ENCODE peak calls at places on chromosomes 13 and 19, in eight cellular contexts. One of them, this sample, is unnamed. For H3K36me3, the result is how much of the 10 kb centered on the place peaks cover.

GRCh38 chr13:51425410-51426042 is 27.3 kb downstream of the INTS6 start:
- DNase-seq in neural progenitor cell: no peak
- DNase-seq in GM23248: peak
- DNase-seq in hepatocyte: peak
- DNase-seq in GM23338: peak
- DNase-seq in SK-N-SH: no peak
- DNase-seq in OCI-LY7: no peak
- DNase-seq in PC-3: no peak
- DNase-seq in this sample: no peak

GRCh38 chr19:572891-573825 is 762 bp downstream of the BSG start:
- DNase-seq in neural progenitor cell: peak
- DNase-seq in GM23248: peak
- DNase-seq in hepatocyte: peak
- DNase-seq in GM23338: peak
- DNase-seq in SK-N-SH: peak
- DNase-seq in OCI-LY7: peak
- DNase-seq in PC-3: peak
- DNase-seq in this sample: no peak

GRCh38 chr13:41668130-41668757 is 210.9 kb downstream of the RGCC start:
- DNase-seq in neural progenitor cell: peak
- DNase-seq in GM23248: peak
- DNase-seq in hepatocyte: peak
- DNase-seq in GM23338: peak
- DNase-seq in SK-N-SH: peak
- DNase-seq in OCI-LY7: peak
- DNase-seq in PC-3: peak
- DNase-seq in this sample: peak

GRCh38 chr19:41014643-41015042 is 23.6 kb downstream of the CYP2B6 start:
- DNase-seq in neural progenitor cell: no peak
- DNase-seq in GM23248: no peak
- DNase-seq in hepatocyte: no peak
- DNase-seq in GM23338: no peak
- DNase-seq in SK-N-SH: no peak
- DNase-seq in OCI-LY7: no peak
- DNase-seq in PC-3: no peak
- DNase-seq in this sample: no peak

GRCh38 chr13:66635526-66635925 is 594.6 kb downstream of the PCDH9 start:
- DNase-seq in neural progenitor cell: no peak
- DNase-seq in GM23248: peak
- DNase-seq in hepatocyte: no peak
- DNase-seq in GM23338: no peak
- DNase-seq in SK-N-SH: no peak
- DNase-seq in OCI-LY7: no peak
- DNase-seq in PC-3: peak
- DNase-seq in this sample: no peak

GRCh38 chr13:25117312-25117711 is 21.4 kb downstream of the PABPC3 start:
- DNase-seq in neural progenitor cell: no peak
- DNase-seq in GM23248: no peak
- DNase-seq in hepatocyte: no peak
- DNase-seq in GM23338: no peak
- DNase-seq in SK-N-SH: no peak
- DNase-seq in OCI-LY7: no peak
- DNase-seq in PC-3: no peak
- DNase-seq in this sample: no peak

GRCh38 chr19:10346509-10346908 is 7.1 kb upstream of the ICAM3 start:
- DNase-seq in neural progenitor cell: no peak
- DNase-seq in GM23248: peak
- DNase-seq in hepatocyte: no peak
- DNase-seq in GM23338: no peak
- DNase-seq in SK-N-SH: no peak
- DNase-seq in OCI-LY7: no peak
- DNase-seq in PC-3: no peak
- DNase-seq in this sample: no peak

GRCh38 chr19:10334340-10335148 is 1.2 kb upstream of the RAVER1 start:
- DNase-seq in neural progenitor cell: peak
- DNase-seq in GM23248: peak
- DNase-seq in hepatocyte: peak
- DNase-seq in GM23338: peak
- DNase-seq in SK-N-SH: peak
- DNase-seq in OCI-LY7: peak
- DNase-seq in PC-3: peak
- DNase-seq in this sample: peak

GRCh38 chr13:40549500-40550094 is 116.8 kb downstream of the FOXO1 start:
- DNase-seq in neural progenitor cell: no peak
- DNase-seq in GM23248: peak
- DNase-seq in hepatocyte: no peak
- DNase-seq in GM23338: no peak
- DNase-seq in SK-N-SH: no peak
- DNase-seq in OCI-LY7: no peak
- DNase-seq in PC-3: no peak
- DNase-seq in this sample: no peak

GRCh38 chr13:100156786-100157185 is 67.9 kb downstream of the PCCA start:
- DNase-seq in neural progenitor cell: no peak
- DNase-seq in GM23248: peak
- DNase-seq in hepatocyte: no peak
- DNase-seq in GM23338: no peak
- DNase-seq in SK-N-SH: no peak
- DNase-seq in OCI-LY7: no peak
- DNase-seq in PC-3: peak
- DNase-seq in this sample: no peak

GRCh38 chr19:4428326-4428975 is 26.0 kb downstream of the CHAF1A start:
- DNase-seq in neural progenitor cell: no peak
- DNase-seq in GM23248: no peak
- DNase-seq in hepatocyte: no peak
- DNase-seq in GM23338: no peak
- DNase-seq in SK-N-SH: no peak
- DNase-seq in OCI-LY7: no peak
- DNase-seq in PC-3: no peak
- DNase-seq in this sample: no peak

GRCh38 chr19:32324631-32325215 is 20.7 kb upstream of the ZNF507 start:
- DNase-seq in neural progenitor cell: no peak
- DNase-seq in GM23248: peak
- DNase-seq in hepatocyte: no peak
- DNase-seq in GM23338: no peak
- DNase-seq in SK-N-SH: no peak
- DNase-seq in OCI-LY7: no peak
- DNase-seq in PC-3: no peak
- DNase-seq in this sample: no peak

GRCh38 chr19:14318873-14319272 is 62.4 kb upstream of the ADGRE5 start:
- DNase-seq in neural progenitor cell: peak
- DNase-seq in GM23248: no peak
- DNase-seq in hepatocyte: peak
- DNase-seq in GM23338: peak
- DNase-seq in SK-N-SH: peak
- DNase-seq in OCI-LY7: no peak
- DNase-seq in PC-3: no peak
- DNase-seq in this sample: no peak

GRCh38 chr13:63288576-63288975 is 1872.9 kb upstream of the PCDH20 start:
- DNase-seq in neural progenitor cell: no peak
- DNase-seq in GM23248: no peak
- DNase-seq in hepatocyte: no peak
- DNase-seq in GM23338: no peak
- DNase-seq in SK-N-SH: no peak
- DNase-seq in OCI-LY7: no peak
- DNase-seq in PC-3: no peak
- DNase-seq in this sample: no peak

GRCh38 chr19:35040826-35041547 is 534 bp upstream of the HPN start:
- DNase-seq in neural progenitor cell: peak
- DNase-seq in GM23248: no peak
- DNase-seq in hepatocyte: peak
- DNase-seq in GM23338: peak
- DNase-seq in SK-N-SH: no peak
- DNase-seq in OCI-LY7: no peak
- DNase-seq in PC-3: no peak
- DNase-seq in this sample: no peak

GRCh38 chr19:10780368-10780767 is 55.6 kb downstream of the TMED1 start:
- DNase-seq in neural progenitor cell: no peak
- DNase-seq in GM23248: peak
- DNase-seq in hepatocyte: no peak
- DNase-seq in GM23338: no peak
- DNase-seq in SK-N-SH: no peak
- DNase-seq in OCI-LY7: no peak
- DNase-seq in PC-3: no peak
- DNase-seq in this sample: no peak

GRCh38 chr19:10981496-10981895 is 20.7 kb downstream of the SMARCA4 start:
- DNase-seq in neural progenitor cell: no peak
- DNase-seq in GM23248: peak
- DNase-seq in hepatocyte: no peak
- DNase-seq in GM23338: no peak
- DNase-seq in SK-N-SH: no peak
- DNase-seq in OCI-LY7: no peak
- DNase-seq in PC-3: no peak
- DNase-seq in this sample: no peak

GRCh38 chr19:8489591-8490394 is 12.6 kb downstream of the PRAM1 start:
- DNase-seq in neural progenitor cell: no peak
- DNase-seq in GM23248: no peak
- DNase-seq in hepatocyte: no peak
- DNase-seq in GM23338: peak
- DNase-seq in SK-N-SH: no peak
- DNase-seq in OCI-LY7: no peak
- DNase-seq in PC-3: no peak
- DNase-seq in this sample: no peak

GRCh38 chr19:8491574-8491973 is 10.9 kb downstream of the PRAM1 start:
- DNase-seq in neural progenitor cell: no peak
- DNase-seq in GM23248: no peak
- DNase-seq in hepatocyte: no peak
- DNase-seq in GM23338: peak
- DNase-seq in SK-N-SH: no peak
- DNase-seq in OCI-LY7: no peak
- DNase-seq in PC-3: no peak
- DNase-seq in this sample: no peak

GRCh38 chr19:8488351-8488750 is 14.1 kb downstream of the PRAM1 start:
- DNase-seq in neural progenitor cell: peak
- DNase-seq in GM23248: no peak
- DNase-seq in hepatocyte: no peak
- DNase-seq in GM23338: no peak
- DNase-seq in SK-N-SH: no peak
- DNase-seq in OCI-LY7: no peak
- DNase-seq in PC-3: no peak
- DNase-seq in this sample: no peak

GRCh38 chr19:8490873-8491272 is 11.6 kb downstream of the PRAM1 start:
- DNase-seq in neural progenitor cell: no peak
- DNase-seq in GM23248: no peak
- DNase-seq in hepatocyte: no peak
- DNase-seq in GM23338: no peak
- DNase-seq in SK-N-SH: no peak
- DNase-seq in OCI-LY7: no peak
- DNase-seq in PC-3: no peak
- DNase-seq in this sample: no peak

GRCh38 chr19:8490395-8490760 is 12.1 kb downstream of the PRAM1 start:
- DNase-seq in neural progenitor cell: no peak
- DNase-seq in GM23248: no peak
- DNase-seq in hepatocyte: no peak
- DNase-seq in GM23338: peak
- DNase-seq in SK-N-SH: no peak
- DNase-seq in OCI-LY7: no peak
- DNase-seq in PC-3: no peak
- DNase-seq in this sample: no peak
- H3K36me3 ChIP-seq in neural progenitor cell: under half
- H3K36me3 ChIP-seq in GM23248: under half
- H3K36me3 ChIP-seq in hepatocyte: under half
- H3K36me3 ChIP-seq in GM23338: under half
- H3K36me3 ChIP-seq in SK-N-SH: under half
- H3K36me3 ChIP-seq in OCI-LY7: half or more
- H3K36me3 ChIP-seq in PC-3: under half
- H3K36me3 ChIP-seq in this sample: under half

DNA sequence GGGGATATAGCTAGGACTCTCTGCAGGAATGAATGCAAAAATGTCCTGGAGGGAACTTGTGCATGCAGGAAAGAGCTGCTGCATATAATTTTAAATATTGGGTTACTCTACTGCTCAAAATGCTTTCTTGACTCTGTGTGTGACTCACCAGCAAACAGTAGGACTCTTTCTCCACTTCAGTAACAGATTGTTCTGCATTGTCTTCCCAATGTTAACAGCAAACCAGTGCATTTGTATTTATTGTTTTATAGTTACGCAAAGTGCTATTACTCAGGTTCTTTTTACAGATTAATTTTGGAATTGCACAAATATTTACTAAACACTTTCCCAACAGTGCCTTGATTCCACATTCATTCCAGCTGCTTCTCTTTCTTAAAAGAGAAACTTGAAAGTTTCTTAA is 163.7 kb upstream of the KL start:
- DNase-seq in neural progenitor cell: no peak
- DNase-seq in GM23248: peak
- DNase-seq in hepatocyte: no peak
- DNase-seq in GM23338: no peak
- DNase-seq in SK-N-SH: no peak
- DNase-seq in OCI-LY7: no peak
- DNase-seq in PC-3: peak
- DNase-seq in this sample: no peak
- TF ChIP-seq EZH2phosphoT487 in neural progenitor cell: no peak
- TF ChIP-seq EZH2phosphoT487 in GM23248: no peak
- TF ChIP-seq EZH2phosphoT487 in hepatocyte: no peak
- TF ChIP-seq EZH2phosphoT487 in GM23338: no peak
- TF ChIP-seq EZH2phosphoT487 in SK-N-SH: no peak
- TF ChIP-seq EZH2phosphoT487 in OCI-LY7: no peak
- TF ChIP-seq EZH2phosphoT487 in PC-3: no peak
- TF ChIP-seq EZH2phosphoT487 in this sample: no peak

DNA sequence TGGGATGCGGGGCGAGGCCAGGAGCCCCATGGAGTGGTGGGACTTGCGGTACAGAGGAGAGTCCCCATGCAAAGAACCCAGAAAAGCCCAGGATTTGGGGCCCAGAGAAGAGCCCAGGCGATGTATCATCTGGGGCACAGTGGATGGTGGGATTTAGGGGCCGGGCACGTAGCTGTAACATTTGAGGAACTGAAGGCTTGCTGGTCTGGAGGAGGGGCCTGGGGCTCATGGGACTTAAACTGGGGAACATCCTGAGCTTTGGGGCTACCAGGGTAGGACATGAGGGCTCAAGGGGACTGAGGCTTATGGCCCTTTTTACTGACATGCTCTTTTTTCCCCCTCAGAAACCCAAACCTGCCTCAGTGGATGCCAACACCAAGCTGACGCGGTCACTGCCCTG is 13.5 kb downstream of the MED25 start:
- DNase-seq in neural progenitor cell: no peak
- DNase-seq in GM23248: no peak
- DNase-seq in hepatocyte: no peak
- DNase-seq in GM23338: no peak
- DNase-seq in SK-N-SH: no peak
- DNase-seq in OCI-LY7: no peak
- DNase-seq in PC-3: no peak
- DNase-seq in this sample: no peak
- H3K36me3 ChIP-seq in neural progenitor cell: under half
- H3K36me3 ChIP-seq in GM23248: under half
- H3K36me3 ChIP-seq in hepatocyte: under half
- H3K36me3 ChIP-seq in GM23338: under half
- H3K36me3 ChIP-seq in SK-N-SH: under half
- H3K36me3 ChIP-seq in OCI-LY7: half or more
- H3K36me3 ChIP-seq in PC-3: under half
- H3K36me3 ChIP-seq in this sample: under half

DNA sequence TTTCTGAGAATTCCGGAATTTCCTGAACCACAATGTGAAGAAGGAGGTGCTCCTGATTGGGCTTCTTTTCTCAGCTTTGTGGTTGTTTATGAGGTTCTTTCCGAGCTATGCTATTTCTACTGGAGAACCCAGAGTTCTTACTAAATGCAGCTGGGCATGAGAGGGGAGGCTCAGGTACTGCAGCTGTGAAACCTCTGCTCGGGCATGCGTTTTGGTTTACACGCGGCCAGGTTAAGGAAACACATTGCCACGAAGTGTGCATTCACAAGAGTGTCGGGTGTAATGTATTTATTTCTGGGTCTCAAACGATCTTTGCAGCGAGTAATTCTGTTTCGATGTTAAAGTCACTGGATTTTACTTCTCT is 657 bp upstream of the MIR17HG start:
- DNase-seq in neural progenitor cell: peak
- DNase-seq in GM23248: peak
- DNase-seq in hepatocyte: peak
- DNase-seq in GM23338: peak
- DNase-seq in SK-N-SH: peak
- DNase-seq in OCI-LY7: peak
- DNase-seq in PC-3: peak
- DNase-seq in this sample: no peak
- TF ChIP-seq EZH2phosphoT487 in neural progenitor cell: no peak
- TF ChIP-seq EZH2phosphoT487 in GM23248: no peak
- TF ChIP-seq EZH2phosphoT487 in hepatocyte: no peak
- TF ChIP-seq EZH2phosphoT487 in GM23338: no peak
- TF ChIP-seq EZH2phosphoT487 in SK-N-SH: no peak
- TF ChIP-seq EZH2phosphoT487 in OCI-LY7: no peak
- TF ChIP-seq EZH2phosphoT487 in PC-3: no peak
- TF ChIP-seq EZH2phosphoT487 in this sample: no peak